ENCODE peak calls at places on chromosomes 13 and 19, in six cellular contexts. W is retinal pigment epithelial cell; H is hepatocyte; E is thyroid gland; C is A172; N is activated CD8-positive, alpha-beta memory T cell treated with anti-CD3 and anti-CD28 coated beads for 1 hour. F is an unnamed sample.

GRCh38 chr19:48487944-48488343 is 18.8 kb downstream of the CYTH2 start:
- DNase-seq in W (peak; percentile 66), H (no peak), E (peak; percentile 91), C (peak; percentile 89), N (no peak), F (peak; percentile 90)

GRCh38 chr13:104571161-104571889 is 1505.1 kb upstream of the SLC10A2 start:
- DNase-seq in W (peak; percentile 95), H (peak; percentile 87), E (peak; percentile 63), C (peak; percentile 89), N (no peak), F (peak; percentile 92)

GRCh38 chr13:110925023-110925608 is 10.2 kb upstream of the ANKRD10 start:
- DNase-seq in W (no peak), H (no peak), E (no peak), C (no peak), N (no peak), F (no peak)

GRCh38 chr13:102400619-102401125 is 1.2 kb downstream of the FGF14 start:
- DNase-seq in W (no peak), H (no peak), E (peak; percentile 5), C (no peak), N (no peak), F (no peak)

GRCh38 chr19:29378126-29378525 is 147.7 kb upstream of the VSTM2B start:
- DNase-seq in W (no peak), H (no peak), E (no peak), C (no peak), N (no peak), F (no peak)

GRCh38 chr19:5672708-5673459 is 7.4 kb downstream of the MICOS13 start:
- DNase-seq in W (no peak), H (no peak), E (no peak), C (no peak), N (no peak), F (no peak)

GRCh38 chr19:16206046-16206605 is 8.4 kb downstream of the AP1M1 start:
- DNase-seq in W (no peak), H (no peak), E (no peak), C (no peak), N (no peak), F (no peak)

GRCh38 chr19:40302224-40303011 is 17.3 kb upstream of the AKT2 start:
- DNase-seq in W (no peak), H (no peak), E (no peak), C (no peak), N (no peak), F (peak; percentile 36)

GRCh38 chr13:109209526-109209925 is 576.9 kb downstream of the IRS2 start:
- DNase-seq in W (no peak), H (no peak), E (no peak), C (no peak), N (no peak), F (no peak)

GRCh38 chr19:36101550-36102327 is 9.2 kb upstream of the OVOL3 start:
- DNase-seq in W (no peak), H (no peak), E (no peak), C (peak; percentile 56), N (no peak), F (no peak)

GRCh38 chr19:6423499-6424189 is 967 bp downstream of the KHSRP start:
- DNase-seq in W (no peak), H (peak; percentile 78), E (peak; percentile 53), C (peak; percentile 38), N (no peak), F (no peak)

GRCh38 chr19:53696951-53697350 is 65.2 kb downstream of the DPRX start:
- DNase-seq in W (peak; percentile 0), H (no peak), E (no peak), C (no peak), N (no peak), F (no peak)

GRCh38 chr13:48580185-48580803 is 47.4 kb upstream of the RCBTB2 start:
- DNase-seq in W (no peak), H (peak; percentile 79), E (peak; percentile 76), C (peak; percentile 51), N (peak; percentile 25), F (peak; percentile 79)

GRCh38 chr19:48968179-48968661 is 3.1 kb downstream of the FTL start:
- DNase-seq in W (no peak), H (no peak), E (peak; percentile 30), C (no peak), N (no peak), F (no peak)

GRCh38 chr19:1027953-1028902 is 1.8 kb downstream of the CNN2 start:
- DNase-seq in W (peak; percentile 78), H (peak; percentile 93), E (peak; percentile 76), C (peak; percentile 88), N (no peak), F (peak; percentile 75)

GRCh38 chr13:39913928-39914327 is 258.5 kb downstream of the COG6 start:
- DNase-seq in W (no peak), H (no peak), E (no peak), C (no peak), N (no peak), F (peak; percentile 53)

GRCh38 chr19:18017275-18018083 is 9.5 kb downstream of the ARRDC2 start:
- DNase-seq in W (no peak), H (no peak), E (no peak), C (peak; percentile 26), N (no peak), F (no peak)

GRCh38 chr19:55069859-55070225 is 5.8 kb upstream of the EPS8L1 start:
- DNase-seq in W (no peak), H (no peak), E (no peak), C (no peak), N (no peak), F (no peak)

GRCh38 chr13:52686381-52686780 is 33.7 kb downstream of the SUGT1 start:
- DNase-seq in W (no peak), H (no peak), E (no peak), C (no peak), N (no peak), F (no peak)

GRCh38 chr19:35495107-35496064 is 5.1 kb upstream of the KRTDAP start:
- DNase-seq in W (no peak), H (peak; percentile 87), E (peak; percentile 74), C (peak; percentile 51), N (peak; percentile 15), F (peak; percentile 32)

GRCh38 chr19:1026189-1027019 is at the start of gene CNN2:
- DNase-seq in W (no peak), H (peak; percentile 93), E (peak; percentile 86), C (peak; percentile 70), N (no peak), F (peak; percentile 82)

GRCh38 chr13:42658019-42658418 is 84.1 kb downstream of the TNFSF11 start:
- DNase-seq in W (no peak), H (no peak), E (no peak), C (no peak), N (no peak), F (no peak)

GRCh38 chr13:113302940-113303339 is 5.9 kb downstream of the LAMP1 start:
- DNase-seq in W (no peak), H (no peak), E (no peak), C (no peak), N (no peak), F (no peak)

GRCh38 chr19:960601-960938 is 23.6 kb upstream of the WDR18 start:
- DNase-seq in W (no peak), H (peak; percentile 6), E (no peak), C (no peak), N (no peak), F (no peak)

GRCh38 chr19:5851302-5851701 is at the start of gene FUT3:
- DNase-seq in W (no peak), H (no peak), E (no peak), C (no peak), N (no peak), F (no peak)

GRCh38 chr13:26500618-26501320 is 56.7 kb upstream of the WASF3 start:
- DNase-seq in W (no peak), H (no peak), E (no peak), C (no peak), N (no peak), F (no peak)

GRCh38 chr19:42473686-42474085 is 30.9 kb upstream of the CXCL17 start:
- DNase-seq in W (no peak), H (no peak), E (no peak), C (no peak), N (no peak), F (no peak)

GRCh38 chr13:40973409-40973808 is 45.7 kb downstream of the ELF1 start:
- DNase-seq in W (no peak), H (no peak), E (no peak), C (no peak), N (no peak), F (no peak)

GRCh38 chr13:36362914-36363313 is 16.7 kb upstream of the SPART start:
- DNase-seq in W (no peak), H (no peak), E (no peak), C (no peak), N (no peak), F (no peak)

GRCh38 chr13:83449666-83450395 is 432.4 kb downstream of the SLITRK1 start:
- DNase-seq in W (no peak), H (no peak), E (no peak), C (peak; percentile 37), N (no peak), F (no peak)

GRCh38 chr19:49852631-49853126 is 1.7 kb downstream of the PTOV1 start:
- DNase-seq in W (no peak), H (no peak), E (no peak), C (no peak), N (no peak), F (no peak)

GRCh38 chr13:40984670-40985366 is 34.3 kb downstream of the ELF1 start:
- DNase-seq in W (no peak), H (no peak), E (no peak), C (peak; percentile 19), N (no peak), F (no peak)

GRCh38 chr13:75936791-75937190 is 300.7 kb downstream of the LMO7 start:
- DNase-seq in W (no peak), H (no peak), E (no peak), C (no peak), N (no peak), F (no peak)

GRCh38 chr13:102687520-102687919 is 7.3 kb downstream of the METTL21C start:
- DNase-seq in W (no peak), H (no peak), E (no peak), C (no peak), N (no peak), F (no peak)

GRCh38 chr13:32164622-32165268 is 133.2 kb downstream of the FRY start:
- DNase-seq in W (no peak), H (peak; percentile 81), E (no peak), C (peak; percentile 79), N (no peak), F (no peak)

GRCh38 chr19:21835429-21835809 is 563 bp downstream of the ZNF43 start:
- DNase-seq in W (no peak), H (no peak), E (no peak), C (no peak), N (no peak), F (no peak)

GRCh38 chr13:25046985-25047660 is 48.8 kb upstream of the PABPC3 start:
- DNase-seq in W (no peak), H (peak; percentile 43), E (no peak), C (peak; percentile 32), N (no peak), F (no peak)

GRCh38 chr13:41224113-41225110 is 30.0 kb upstream of the KBTBD7 start:
- DNase-seq in W (no peak), H (no peak), E (no peak), C (peak; percentile 55), N (no peak), F (no peak)

F was measured in prostate gland.